ENCODE peak calls at places on chromosomes 2 and 18, in eight cellular contexts. One of them, this sample, is unnamed.

GRCh38 chr2:218867900-218868299 is 8.3 kb downstream of the WNT6 start:
- DNase-seq in NCI-H146: no peak
- DNase-seq in Kasumi-1: no peak
- DNase-seq in HT-29: no peak
- DNase-seq in left colon: no peak
- DNase-seq in stimulated activated CD4-positive, alpha-beta T cell treated with anti-CD3 and anti-CD28 coated beads, Interleukin-12 subunit alpha, Interleukin-12 subunit beta, amount 100 ng/mL, for 4 hours: no peak
- DNase-seq in GM03348: no peak
- DNase-seq in HCT116: no peak
- DNase-seq in this sample: no peak

GRCh38 chr18:10234281-10234680 is 220.2 kb upstream of the APCDD1 start:
- DNase-seq in NCI-H146: no peak
- DNase-seq in HCT116: no peak
- DNase-seq in left colon: no peak
- DNase-seq in stimulated activated CD4-positive, alpha-beta T cell treated with anti-CD3 and anti-CD28 coated beads, Interleukin-12 subunit alpha, Interleukin-12 subunit beta, amount 100 ng/mL, for 4 hours: no peak
- DNase-seq in Kasumi-1: no peak
- DNase-seq in HT-29: no peak
- DNase-seq in GM03348: no peak
- DNase-seq in this sample: no peak

GRCh38 chr18:69755856-69756496 is 191.7 kb downstream of the CD226 start:
- DNase-seq in Kasumi-1: no peak
- DNase-seq in GM03348: no peak
- DNase-seq in stimulated activated CD4-positive, alpha-beta T cell treated with anti-CD3 and anti-CD28 coated beads, Interleukin-12 subunit alpha, Interleukin-12 subunit beta, amount 100 ng/mL, for 4 hours: no peak
- DNase-seq in HT-29: no peak
- DNase-seq in left colon: no peak
- DNase-seq in HCT116: no peak
- DNase-seq in NCI-H146: no peak
- DNase-seq in this sample: no peak

GRCh38 chr2:169110919-169111318 is 41.6 kb downstream of the DHRS9 start:
- DNase-seq in NCI-H146: no peak
- DNase-seq in stimulated activated CD4-positive, alpha-beta T cell treated with anti-CD3 and anti-CD28 coated beads, Interleukin-12 subunit alpha, Interleukin-12 subunit beta, amount 100 ng/mL, for 4 hours: no peak
- DNase-seq in GM03348: no peak
- DNase-seq in HT-29: no peak
- DNase-seq in left colon: no peak
- DNase-seq in Kasumi-1: no peak
- DNase-seq in HCT116: no peak
- DNase-seq in this sample: no peak

GRCh38 chr2:222424729-222425671 is 657 bp downstream of the SGPP2 start:
- DNase-seq in HCT116: no peak
- DNase-seq in Kasumi-1: no peak
- DNase-seq in HT-29: peak
- DNase-seq in GM03348: no peak
- DNase-seq in stimulated activated CD4-positive, alpha-beta T cell treated with anti-CD3 and anti-CD28 coated beads, Interleukin-12 subunit alpha, Interleukin-12 subunit beta, amount 100 ng/mL, for 4 hours: peak
- DNase-seq in NCI-H146: peak
- DNase-seq in left colon: peak
- DNase-seq in this sample: no peak

GRCh38 chr18:71223487-71223886 is 934.6 kb downstream of the SOCS6 start:
- DNase-seq in Kasumi-1: no peak
- DNase-seq in GM03348: no peak
- DNase-seq in HCT116: no peak
- DNase-seq in HT-29: no peak
- DNase-seq in NCI-H146: no peak
- DNase-seq in stimulated activated CD4-positive, alpha-beta T cell treated with anti-CD3 and anti-CD28 coated beads, Interleukin-12 subunit alpha, Interleukin-12 subunit beta, amount 100 ng/mL, for 4 hours: no peak
- DNase-seq in left colon: no peak
- DNase-seq in this sample: no peak

GRCh38 chr2:75500633-75501032 is 60.1 kb downstream of the EVA1A start:
- DNase-seq in HCT116: no peak
- DNase-seq in stimulated activated CD4-positive, alpha-beta T cell treated with anti-CD3 and anti-CD28 coated beads, Interleukin-12 subunit alpha, Interleukin-12 subunit beta, amount 100 ng/mL, for 4 hours: no peak
- DNase-seq in HT-29: no peak
- DNase-seq in GM03348: no peak
- DNase-seq in left colon: no peak
- DNase-seq in Kasumi-1: no peak
- DNase-seq in NCI-H146: peak
- DNase-seq in this sample: no peak

GRCh38 chr18:56315363-56315762 is 323.0 kb downstream of the TXNL1 start:
- DNase-seq in left colon: no peak
- DNase-seq in Kasumi-1: no peak
- DNase-seq in stimulated activated CD4-positive, alpha-beta T cell treated with anti-CD3 and anti-CD28 coated beads, Interleukin-12 subunit alpha, Interleukin-12 subunit beta, amount 100 ng/mL, for 4 hours: no peak
- DNase-seq in HT-29: no peak
- DNase-seq in NCI-H146: no peak
- DNase-seq in GM03348: peak
- DNase-seq in HCT116: no peak
- DNase-seq in this sample: no peak

GRCh38 chr2:27720004-27720551 is 51.4 kb upstream of the MRPL33 start:
- DNase-seq in GM03348: peak
- DNase-seq in HCT116: peak
- DNase-seq in NCI-H146: no peak
- DNase-seq in Kasumi-1: peak
- DNase-seq in stimulated activated CD4-positive, alpha-beta T cell treated with anti-CD3 and anti-CD28 coated beads, Interleukin-12 subunit alpha, Interleukin-12 subunit beta, amount 100 ng/mL, for 4 hours: peak
- DNase-seq in left colon: no peak
- DNase-seq in HT-29: peak
- DNase-seq in this sample: peak

GRCh38 chr2:240713071-240713927 is 21.6 kb downstream of the AQP12A start:
- DNase-seq in HCT116: no peak
- DNase-seq in HT-29: no peak
- DNase-seq in left colon: no peak
- DNase-seq in GM03348: no peak
- DNase-seq in stimulated activated CD4-positive, alpha-beta T cell treated with anti-CD3 and anti-CD28 coated beads, Interleukin-12 subunit alpha, Interleukin-12 subunit beta, amount 100 ng/mL, for 4 hours: no peak
- DNase-seq in NCI-H146: no peak
- DNase-seq in Kasumi-1: no peak
- DNase-seq in this sample: no peak

GRCh38 chr18:49548266-49548665 is 13.6 kb upstream of the LIPG start:
- DNase-seq in Kasumi-1: no peak
- DNase-seq in GM03348: no peak
- DNase-seq in NCI-H146: no peak
- DNase-seq in HT-29: no peak
- DNase-seq in HCT116: peak
- DNase-seq in left colon: no peak
- DNase-seq in stimulated activated CD4-positive, alpha-beta T cell treated with anti-CD3 and anti-CD28 coated beads, Interleukin-12 subunit alpha, Interleukin-12 subunit beta, amount 100 ng/mL, for 4 hours: no peak
- DNase-seq in this sample: no peak

GRCh38 chr2:169247231-169247630 is 115.1 kb downstream of the LRP2 start:
- DNase-seq in HT-29: no peak
- DNase-seq in left colon: no peak
- DNase-seq in GM03348: no peak
- DNase-seq in NCI-H146: no peak
- DNase-seq in Kasumi-1: no peak
- DNase-seq in stimulated activated CD4-positive, alpha-beta T cell treated with anti-CD3 and anti-CD28 coated beads, Interleukin-12 subunit alpha, Interleukin-12 subunit beta, amount 100 ng/mL, for 4 hours: no peak
- DNase-seq in HCT116: no peak
- DNase-seq in this sample: no peak

GRCh38 chr18:79574938-79575525 is 104.6 kb upstream of the CTDP1 start:
- DNase-seq in left colon: no peak
- DNase-seq in NCI-H146: no peak
- DNase-seq in GM03348: no peak
- DNase-seq in HCT116: no peak
- DNase-seq in Kasumi-1: peak
- DNase-seq in HT-29: no peak
- DNase-seq in stimulated activated CD4-positive, alpha-beta T cell treated with anti-CD3 and anti-CD28 coated beads, Interleukin-12 subunit alpha, Interleukin-12 subunit beta, amount 100 ng/mL, for 4 hours: no peak
- DNase-seq in this sample: no peak

GRCh38 chr18:52323802-52324201 is 16.2 kb upstream of the DCC start:
- DNase-seq in GM03348: no peak
- DNase-seq in HT-29: no peak
- DNase-seq in HCT116: no peak
- DNase-seq in left colon: no peak
- DNase-seq in Kasumi-1: no peak
- DNase-seq in stimulated activated CD4-positive, alpha-beta T cell treated with anti-CD3 and anti-CD28 coated beads, Interleukin-12 subunit alpha, Interleukin-12 subunit beta, amount 100 ng/mL, for 4 hours: no peak
- DNase-seq in NCI-H146: no peak
- DNase-seq in this sample: no peak

GRCh38 chr2:75640621-75641121 is 5.9 kb upstream of the MRPL19 start:
- DNase-seq in NCI-H146: peak
- DNase-seq in Kasumi-1: peak
- DNase-seq in HT-29: peak
- DNase-seq in GM03348: peak
- DNase-seq in left colon: peak
- DNase-seq in HCT116: peak
- DNase-seq in stimulated activated CD4-positive, alpha-beta T cell treated with anti-CD3 and anti-CD28 coated beads, Interleukin-12 subunit alpha, Interleukin-12 subunit beta, amount 100 ng/mL, for 4 hours: peak
- DNase-seq in this sample: peak